ENCODE peak calls at places on chromosomes 2 and 18, in five cellular contexts. O is IMR-90; N is CD8-positive, alpha-beta T cell; T is fibroblast of lung; C is brain microvascular endothelial cell. L is an unnamed sample.
A peak's percentile ranks its signal among the peaks of the same experiment; 100 is the strongest.

GRCh38 chr2:132448771-132449170 is 32.2 kb downstream of the GPR39 start:
- DNase-seq in O (peak; percentile 55), N (no peak), T (peak; percentile 64), C (peak; percentile 49), L (peak; percentile 18)

GRCh38 chr18:59610546-59611140 is 86.6 kb downstream of the CCBE1 start:
- DNase-seq in O (no peak), N (no peak), T (no peak), C (no peak), L (no peak)

GRCh38 chr2:231865222-231865621 is 61.0 kb downstream of the NPPC start:
- DNase-seq in O (no peak), N (no peak), T (no peak), C (no peak), L (no peak)

GRCh38 chr2:182240862-182241371 is 185.9 kb downstream of the PDE1A start:
- DNase-seq in O (peak; percentile 27), N (no peak), T (peak; percentile 43), C (peak; percentile 34), L (no peak)

GRCh38 chr2:101307950-101308431 is 510 bp downstream of the RNF149 start:
- DNase-seq in O (no peak), N (no peak), T (peak; percentile 14), C (no peak), L (no peak)

GRCh38 chr18:28176933-28177827 is at the start of gene CDH2:
- DNase-seq in O (peak; percentile 85), N (no peak), T (peak; percentile 71), C (peak; percentile 85), L (peak; percentile 57)

GRCh38 chr2:60394467-60394866 is 159.0 kb downstream of the BCL11A start:
- DNase-seq in O (peak; percentile 32), N (no peak), T (no peak), C (peak; percentile 26), L (no peak)

GRCh38 chr18:46418657-46419260 is 238.3 kb downstream of the LOXHD1 start:
- DNase-seq in O (no peak), N (no peak), T (no peak), C (no peak), L (no peak)

GRCh38 chr18:2482711-2483475 is 88.4 kb downstream of the METTL4 start:
- DNase-seq in O (no peak), N (no peak), T (no peak), C (no peak), L (no peak)

GRCh38 chr18:6207119-6207518 is 207.6 kb downstream of the L3MBTL4 start:
- DNase-seq in O (peak; percentile 19), N (no peak), T (no peak), C (no peak), L (no peak)

GRCh38 chr2:144836635-144837350 is 316.9 kb upstream of the ZEB2 start:
- DNase-seq in O (peak; percentile 65), N (no peak), T (peak; percentile 34), C (peak; percentile 43), L (no peak)

GRCh38 chr2:200812122-200813022 is 662 bp downstream of the BZW1 start:
- DNase-seq in O (peak; percentile 49), N (peak; percentile 57), T (peak; percentile 72), C (no peak), L (no peak)

GRCh38 chr18:44700652-44701051 is 20.0 kb downstream of the SETBP1 start:
- DNase-seq in O (no peak), N (no peak), T (peak; percentile 56), C (peak; percentile 33), L (no peak)

GRCh38 chr2:134553657-134554056 is 165.1 kb downstream of the TMEM163 start:
- DNase-seq in O (no peak), N (no peak), T (no peak), C (no peak), L (no peak)

GRCh38 chr18:50038448-50038847 is 156.5 kb downstream of the MYO5B start:
- DNase-seq in O (no peak), N (no peak), T (no peak), C (peak; percentile 51), L (no peak)

GRCh38 chr18:48707636-48708296 is 168.9 kb downstream of the CTIF start:
- DNase-seq in O (no peak), N (no peak), T (no peak), C (no peak), L (no peak)

GRCh38 chr18:48708807-48709206 is 170.0 kb downstream of the CTIF start:
- DNase-seq in O (no peak), N (no peak), T (no peak), C (no peak), L (no peak)

GRCh38 chr18:48706630-48707206 is 167.9 kb downstream of the CTIF start:
- DNase-seq in O (no peak), N (no peak), T (no peak), C (no peak), L (no peak)

GRCh38 chr18:48711651-48712486 is 173.0 kb downstream of the CTIF start:
- DNase-seq in O (peak; percentile 49), N (no peak), T (peak; percentile 63), C (peak; percentile 53), L (no peak)

DNA sequence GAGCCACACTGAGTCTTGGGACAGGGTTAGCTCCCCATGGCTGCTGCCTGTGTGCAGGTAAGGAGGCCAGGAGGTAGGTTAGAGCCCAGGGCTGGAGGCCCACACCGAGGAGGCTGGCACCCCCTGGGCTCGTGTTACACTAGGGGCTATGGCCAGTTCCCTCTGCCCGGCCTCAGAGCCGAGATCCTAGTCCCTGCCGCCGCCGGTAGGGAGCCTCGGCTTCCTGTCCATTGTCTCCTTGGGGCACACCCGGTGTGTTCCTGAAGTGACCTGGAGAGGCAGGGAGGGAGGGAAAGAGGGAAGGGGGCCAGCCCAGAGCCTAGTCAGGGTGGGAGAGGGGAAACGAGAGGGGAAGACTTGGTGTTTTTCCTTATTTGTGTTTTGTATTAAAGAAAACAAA is 170.5 kb downstream of the CTIF start:
- DNase-seq in O (no peak), N (no peak), T (no peak), C (no peak), L (no peak)
- TF ChIP-seq CTCF in O (no peak), N (no peak), T (no peak), C (no peak), L (no peak)

DNA sequence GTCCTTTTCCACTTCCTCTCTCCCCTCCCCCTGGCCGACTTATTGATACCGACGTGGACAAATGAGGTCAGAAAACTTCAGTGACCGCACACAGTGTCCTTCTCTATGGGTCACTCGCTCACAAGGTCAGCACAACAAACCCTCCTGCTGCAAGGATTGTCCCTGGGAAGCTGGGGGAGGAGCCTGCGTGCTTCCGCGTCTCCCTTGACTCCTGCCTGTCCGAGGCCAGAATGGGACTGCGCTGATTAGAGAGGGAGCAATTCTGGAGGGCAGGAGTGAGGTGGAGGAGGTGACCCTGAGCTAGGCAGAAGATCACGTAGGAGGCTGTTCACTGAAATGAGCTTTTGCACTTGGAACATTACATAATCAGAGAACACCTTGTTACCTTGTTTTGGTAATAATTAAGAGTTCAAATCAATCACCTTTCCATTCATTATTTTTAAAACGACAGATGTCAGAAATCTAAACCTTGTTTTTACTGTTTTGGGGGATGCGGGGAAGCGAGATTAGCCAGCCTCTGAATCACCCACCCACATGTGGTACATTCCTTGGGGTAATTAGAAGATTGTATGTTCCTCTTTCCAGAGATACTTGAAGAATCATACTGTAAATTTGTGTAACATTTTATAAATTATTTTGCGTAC is 70.6 kb downstream of the CTAGE1 start:
- DNase-seq in O (peak; percentile 73), N (no peak), T (peak; percentile 38), C (peak; percentile 62), L (no peak)
- H3K27ac ChIP-seq in O (peak overlapping the region; percentile 12), N (peak overlapping the region; percentile 75), T (no peak overlapping the region), C (peak overlapping the region; percentile 91), L (no peak overlapping the region)

DNA sequence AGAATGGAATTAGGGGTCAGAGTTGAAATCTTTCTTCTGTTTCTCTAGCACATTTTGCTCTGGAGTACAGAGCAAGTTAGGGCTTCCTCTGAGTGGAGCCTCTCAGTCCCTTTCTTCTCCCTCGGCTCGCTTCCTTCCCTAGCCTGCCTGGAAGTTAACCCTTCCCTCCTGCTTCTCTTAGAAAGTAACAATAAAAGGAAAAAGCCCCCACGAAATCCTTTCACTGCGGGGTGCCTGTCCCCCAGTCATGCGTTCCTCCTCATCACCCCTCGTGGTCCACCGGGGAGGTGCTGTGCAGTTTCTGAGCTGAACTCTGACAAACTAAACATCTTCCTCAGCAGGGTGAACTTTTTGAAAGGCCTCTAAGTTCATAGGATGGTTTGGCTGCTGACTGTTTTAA is 2.0 kb downstream of the IGFBP2 start:
- DNase-seq in O (no peak), N (no peak), T (no peak), C (no peak), L (no peak)
- TF ChIP-seq CTCF in O (no peak), N (no peak), T (no peak), C (peak; percentile 19), L (no peak)

GRCh38 chr2:233261819-233262555 is 10.5 kb downstream of the ATG16L1 start:
- DNase-seq in O (no peak), N (no peak), T (no peak), C (no peak), L (no peak)
- H3K27ac ChIP-seq in O (no peak overlapping the region), N (peak overlapping the region; percentile 6), T (no peak overlapping the region), C (no peak overlapping the region), L (no peak overlapping the region)

DNA sequence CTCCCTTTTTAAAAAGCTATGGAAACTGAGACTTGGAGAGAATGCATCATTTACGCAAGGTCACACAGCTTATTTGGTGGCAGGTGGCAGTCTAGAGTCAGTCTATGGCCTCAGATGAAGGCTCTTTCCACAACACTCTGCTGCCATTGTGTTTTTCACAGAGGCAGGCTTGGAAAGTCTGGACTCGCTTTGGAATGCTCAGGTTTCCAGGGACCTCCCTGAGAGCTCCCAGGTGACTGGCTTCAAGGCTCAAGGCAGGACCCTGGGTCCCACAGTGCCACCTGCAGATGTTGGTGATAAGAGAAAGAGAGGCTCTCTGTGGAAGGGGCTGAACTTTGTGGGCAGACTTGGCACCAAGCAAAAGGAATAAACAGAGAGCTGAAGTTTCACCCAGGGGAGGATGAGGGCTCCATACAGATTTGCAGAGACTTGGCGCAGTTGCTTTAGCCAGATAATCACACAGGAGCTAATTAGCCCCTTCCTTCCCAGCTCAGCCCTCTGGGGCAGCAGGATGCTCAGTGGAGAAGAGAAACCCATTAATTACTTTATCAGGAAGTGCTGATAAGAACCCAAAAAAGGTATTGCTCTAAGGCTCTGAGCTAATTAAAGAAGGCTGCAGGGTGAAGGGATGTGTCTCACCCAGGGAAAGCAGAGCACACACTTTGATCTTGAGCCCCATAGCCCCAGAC is 103.5 kb downstream of the LBH start:
- DNase-seq in O (no peak), N (no peak), T (no peak), C (no peak), L (no peak)
- TF ChIP-seq CTCF in O (no peak), N (no peak), T (no peak), C (no peak), L (no peak)

DNA sequence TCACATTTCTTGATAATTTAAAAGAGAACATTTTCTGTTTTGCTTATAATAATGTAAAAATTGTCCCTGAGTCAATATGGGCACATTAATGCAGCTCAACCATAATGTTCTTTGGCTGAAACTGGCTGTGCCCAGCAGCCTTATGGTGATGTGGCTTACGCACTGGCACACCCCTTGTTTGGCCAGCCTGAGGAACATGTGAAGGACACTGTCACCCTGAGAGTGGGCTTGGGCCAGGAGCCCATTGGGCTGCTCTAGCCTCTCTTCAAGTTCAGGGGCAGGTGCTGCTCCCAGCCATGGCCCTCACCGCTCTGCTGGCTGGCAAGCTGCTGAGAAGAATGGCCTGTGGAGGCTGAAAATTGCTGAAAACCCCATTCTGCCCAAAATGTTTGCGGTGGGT is 37.5 kb downstream of the MRPL33 start:
- DNase-seq in O (no peak), N (no peak), T (no peak), C (no peak), L (no peak)
- H3K27ac ChIP-seq in O (peak overlapping the region; percentile 15), N (no peak overlapping the region), T (no peak overlapping the region), C (no peak overlapping the region), L (peak overlapping the region; percentile 49)